ENCODE peak calls at places on chromosome 18, in eight cellular contexts. H, T, J, Z, A, R, M and I are unnamed samples.

GRCh38 chr18:30271716-30272115 is 770.8 kb downstream of the DSC3 start:
- DNase-seq in H (no peak), T (no peak), J (no peak), Z (no peak), A (no peak), R (no peak), M (no peak), I (no peak)

GRCh38 chr18:43882358-43882757 is 605.1 kb upstream of the SYT4 start:
- DNase-seq in H (no peak), T (no peak), J (no peak), Z (no peak), A (no peak), R (no peak), M (peak), I (no peak)

GRCh38 chr18:4453712-4454547 is 1.2 kb downstream of the DLGAP1 start:
- DNase-seq in H (no peak), T (no peak), J (no peak), Z (no peak), A (no peak), R (no peak), M (no peak), I (no peak)

GRCh38 chr18:79787527-79788095 is 10.1 kb upstream of the KCNG2 start:
- DNase-seq in H (no peak), T (no peak), J (no peak), Z (no peak), A (no peak), R (no peak), M (no peak), I (no peak)

GRCh38 chr18:35376742-35377695 is at the start of gene ZNF396:
- DNase-seq in H (peak), T (peak), J (peak), Z (peak), A (no peak), R (peak), M (peak), I (peak)

GRCh38 chr18:614980-615607 is 18.3 kb downstream of the CLUL1 start:
- DNase-seq in H (no peak), T (no peak), J (no peak), Z (no peak), A (no peak), R (no peak), M (no peak), I (no peak)

GRCh38 chr18:48565105-48565504 is 26.3 kb downstream of the CTIF start:
- DNase-seq in H (no peak), T (no peak), J (no peak), Z (no peak), A (no peak), R (no peak), M (no peak), I (peak)

GRCh38 chr18:48838921-48839818 is 111.6 kb downstream of the SMAD7 start:
- DNase-seq in H (no peak), T (no peak), J (no peak), Z (no peak), A (peak), R (peak), M (no peak), I (no peak)

GRCh38 chr18:51727780-51728179 is 530.3 kb upstream of the MEX3C start:
- DNase-seq in H (no peak), T (no peak), J (no peak), Z (no peak), A (no peak), R (no peak), M (no peak), I (no peak)

GRCh38 chr18:46152808-46153617 is 48.8 kb downstream of the HAUS1 start:
- DNase-seq in H (no peak), T (no peak), J (no peak), Z (no peak), A (no peak), R (no peak), M (no peak), I (no peak)

GRCh38 chr18:42544901-42545300 is 570.6 kb downstream of the RIT2 start:
- DNase-seq in H (no peak), T (no peak), J (no peak), Z (no peak), A (no peak), R (no peak), M (no peak), I (no peak)

GRCh38 chr18:55013086-55013485 is 53.8 kb upstream of the CCDC68 start:
- DNase-seq in H (no peak), T (no peak), J (no peak), Z (no peak), A (no peak), R (no peak), M (no peak), I (no peak)

GRCh38 chr18:57436193-57436964 is 1.2 kb downstream of the ONECUT2 start:
- DNase-seq in H (no peak), T (no peak), J (no peak), Z (no peak), A (no peak), R (no peak), M (no peak), I (no peak)

GRCh38 chr18:35875566-35875965 is 96.9 kb upstream of the RMP24 start:
- DNase-seq in H (no peak), T (no peak), J (no peak), Z (no peak), A (no peak), R (no peak), M (no peak), I (no peak)

GRCh38 chr18:48993586-48993985 is 42.8 kb upstream of the SMAD7 start:
- DNase-seq in H (no peak), T (no peak), J (no peak), Z (no peak), A (no peak), R (no peak), M (peak), I (no peak)

GRCh38 chr18:79566841-79567370 is 112.7 kb upstream of the CTDP1 start:
- DNase-seq in H (no peak), T (no peak), J (no peak), Z (no peak), A (no peak), R (no peak), M (peak), I (no peak)

GRCh38 chr18:5824370-5824984 is 70.8 kb downstream of the TMEM200C start:
- DNase-seq in H (no peak), T (no peak), J (no peak), Z (no peak), A (no peak), R (no peak), M (no peak), I (no peak)

GRCh38 chr18:24026457-24026856 is 11.9 kb downstream of the TTC39C start:
- DNase-seq in H (no peak), T (peak), J (no peak), Z (no peak), A (no peak), R (no peak), M (no peak), I (no peak)

GRCh38 chr18:79687806-79688205 is 8.2 kb downstream of the CTDP1 start:
- DNase-seq in H (no peak), T (no peak), J (no peak), Z (no peak), A (no peak), R (no peak), M (no peak), I (no peak)

GRCh38 chr18:23528580-23529472 is 25.5 kb downstream of the RMC1 start:
- DNase-seq in H (no peak), T (peak), J (no peak), Z (no peak), A (peak), R (no peak), M (peak), I (no peak)

GRCh38 chr18:26832302-26832701 is 33.2 kb downstream of the AQP4 start:
- DNase-seq in H (no peak), T (no peak), J (no peak), Z (no peak), A (no peak), R (no peak), M (no peak), I (no peak)

GRCh38 chr18:8260319-8260718 is 348.9 kb upstream of the RAB12 start:
- DNase-seq in H (no peak), T (no peak), J (no peak), Z (no peak), A (no peak), R (no peak), M (no peak), I (no peak)

GRCh38 chr18:46378126-46378863 is 274.1 kb downstream of the HAUS1 start:
- DNase-seq in H (no peak), T (no peak), J (no peak), Z (no peak), A (no peak), R (no peak), M (no peak), I (no peak)

GRCh38 chr18:50853863-50854271 is 25.1 kb upstream of the ME2 start:
- DNase-seq in H (no peak), T (peak), J (no peak), Z (no peak), A (no peak), R (no peak), M (no peak), I (no peak)

GRCh38 chr18:60675801-60676200 is 303.2 kb upstream of the MC4R start:
- DNase-seq in H (no peak), T (no peak), J (peak), Z (peak), A (no peak), R (no peak), M (no peak), I (no peak)

GRCh38 chr18:71707985-71708500 is 836.1 kb downstream of the CBLN2 start:
- DNase-seq in H (no peak), T (no peak), J (no peak), Z (no peak), A (no peak), R (no peak), M (no peak), I (no peak)